ENCODE peak calls at places on chromosomes 2 and 18, in seven cellular contexts. P is bronchial epithelial cell, L is brain microvascular endothelial cell, K is skeletal muscle cell, A is cardiac muscle cell, R is heart left ventricle, S is thoracic aorta. M is an unnamed sample.
A peak's percentile ranks its signal among the peaks of the same experiment; 100 is the strongest.

GRCh38 chr2:143162997-143163396 is 33.8 kb downstream of the ARHGAP15 start:
- DNase-seq in P (peak; percentile 16), L (no peak), K (no peak), A (no peak), R (no peak), S (no peak), M (no peak)

GRCh38 chr2:188870289-188870688 is 103.9 kb upstream of the COL3A1 start:
- DNase-seq in P (peak; percentile 88), L (peak; percentile 69), K (peak; percentile 89), A (peak; percentile 93), R (no peak), S (no peak), M (peak; percentile 87)

GRCh38 chr2:149537098-149537726 is 50.4 kb downstream of the MMADHC start:
- DNase-seq in P (no peak), L (no peak), K (no peak), A (no peak), R (no peak), S (no peak), M (no peak)

GRCh38 chr2:70596739-70597138 is 43.1 kb upstream of the TGFA start:
- DNase-seq in P (peak; percentile 76), L (no peak), K (peak; percentile 19), A (no peak), R (no peak), S (no peak), M (no peak)

GRCh38 chr2:71526975-71527374 is 73.6 kb downstream of the DYSF start:
- DNase-seq in P (no peak), L (no peak), K (no peak), A (no peak), R (no peak), S (no peak), M (no peak)

GRCh38 chr2:191845876-191846786 is 757 bp downstream of the CAVIN2 start:
- DNase-seq in P (no peak), L (no peak), K (no peak), A (no peak), R (peak; percentile 44), S (no peak), M (no peak)

GRCh38 chr2:60450488-60450887 is 103.0 kb downstream of the BCL11A start:
- DNase-seq in P (no peak), L (no peak), K (no peak), A (no peak), R (no peak), S (no peak), M (no peak)

GRCh38 chr2:86507600-86507999 is 55.6 kb downstream of the CHMP3 start:
- DNase-seq in P (no peak), L (no peak), K (no peak), A (no peak), R (no peak), S (no peak), M (no peak)

GRCh38 chr2:160353166-160353565 is 140.4 kb downstream of the RBMS1 start:
- DNase-seq in P (peak; percentile 28), L (no peak), K (no peak), A (no peak), R (no peak), S (no peak), M (no peak)

GRCh38 chr2:38615237-38615636 is 12.5 kb upstream of the HNRNPLL start:
- DNase-seq in P (peak; percentile 70), L (no peak), K (no peak), A (peak; percentile 58), R (no peak), S (no peak), M (no peak)

GRCh38 chr2:120593921-120594686 is 141.6 kb upstream of the GLI2 start:
- DNase-seq in P (no peak), L (no peak), K (no peak), A (no peak), R (no peak), S (no peak), M (no peak)

GRCh38 chr18:70377857-70378701 is 89.2 kb downstream of the SOCS6 start:
- DNase-seq in P (no peak), L (no peak), K (no peak), A (peak; percentile 12), R (no peak), S (no peak), M (no peak)

GRCh38 chr2:86622409-86622877 is 1.2 kb downstream of the RNF103 start:
- DNase-seq in P (peak; percentile 32), L (no peak), K (no peak), A (peak; percentile 22), R (peak; percentile 31), S (no peak), M (no peak)

GRCh38 chr2:32811696-32812095 is 135.1 kb upstream of the LTBP1 start:
- DNase-seq in P (no peak), L (no peak), K (no peak), A (no peak), R (no peak), S (no peak), M (no peak)

GRCh38 chr2:234447963-234448362 is 48.9 kb downstream of the ARL4C start:
- DNase-seq in P (no peak), L (no peak), K (no peak), A (no peak), R (no peak), S (no peak), M (no peak)

GRCh38 chr18:64244571-64244970 is 95.7 kb upstream of the LINC00305 start:
- DNase-seq in P (no peak), L (no peak), K (no peak), A (no peak), R (no peak), S (no peak), M (no peak)

GRCh38 chr2:207229161-207229560 is 63.4 kb upstream of the KLF7 start:
- DNase-seq in P (no peak), L (no peak), K (no peak), A (no peak), R (no peak), S (no peak), M (no peak)

GRCh38 chr2:231068525-231069222 is 12.0 kb downstream of the PSMD1 start:
- DNase-seq in P (peak; percentile 81), L (peak; percentile 78), K (no peak), A (peak; percentile 50), R (no peak), S (no peak), M (no peak)

GRCh38 chr2:202185156-202185555 is 53.2 kb downstream of the SUMO1 start:
- DNase-seq in P (no peak), L (no peak), K (no peak), A (no peak), R (no peak), S (no peak), M (no peak)

GRCh38 chr2:12990523-12990922 is 273.8 kb downstream of the TRIB2 start:
- DNase-seq in P (no peak), L (no peak), K (no peak), A (no peak), R (no peak), S (no peak), M (no peak)

GRCh38 chr18:56574827-56575226 is 63.6 kb downstream of the TXNL1 start:
- DNase-seq in P (no peak), L (no peak), K (no peak), A (peak; percentile 86), R (peak; percentile 72), S (no peak), M (no peak)

GRCh38 chr18:65527879-65528633 is 222.8 kb upstream of the CDH7 start:
- DNase-seq in P (peak; percentile 16), L (no peak), K (no peak), A (no peak), R (no peak), S (no peak), M (no peak)

GRCh38 chr2:98028931-98029717 is 33.4 kb upstream of the TMEM131 start:
- DNase-seq in P (no peak), L (peak; percentile 40), K (no peak), A (no peak), R (no peak), S (no peak), M (no peak)

GRCh38 chr2:235908826-235909225 is 259.4 kb downstream of the GBX2 start:
- DNase-seq in P (no peak), L (no peak), K (no peak), A (no peak), R (no peak), S (no peak), M (no peak)

GRCh38 chr2:54752439-54752838 is 29.0 kb downstream of the EML6 start:
- DNase-seq in P (no peak), L (no peak), K (no peak), A (no peak), R (no peak), S (no peak), M (no peak)

GRCh38 chr2:180980943-180981898 is 816 bp downstream of the UBE2E3 start:
- DNase-seq in P (peak; percentile 47), L (peak; percentile 26), K (no peak), A (peak; percentile 44), R (peak; percentile 40), S (no peak), M (no peak)

GRCh38 chr2:42124051-42124813 is 44.9 kb upstream of the EML4 start:
- DNase-seq in P (peak; percentile 69), L (no peak), K (no peak), A (no peak), R (no peak), S (no peak), M (no peak)
- H3K4me3 ChIP-seq in P (no peak overlapping the region), L (no peak overlapping the region), K (no peak overlapping the region), A (no peak overlapping the region), R (no peak overlapping the region), S (no peak overlapping the region), M (no peak overlapping the region)

GRCh38 chr2:168515502-168515901 is 59.4 kb downstream of the CERS6 start:
- DNase-seq in P (peak; percentile 48), L (peak; percentile 56), K (peak; percentile 78), A (peak; percentile 89), R (no peak), S (no peak), M (peak; percentile 79)
- H3K4me3 ChIP-seq in P (no peak overlapping the region), L (no peak overlapping the region), K (no peak overlapping the region), A (no peak overlapping the region), R (no peak overlapping the region), S (no peak overlapping the region), M (no peak overlapping the region)

GRCh38 chr2:64283641-64284371 is 139.6 kb upstream of the PELI1 start:
- DNase-seq in P (no peak), L (no peak), K (no peak), A (no peak), R (peak; percentile 30), S (no peak), M (no peak)
- H3K4me3 ChIP-seq in P (no peak overlapping the region), L (no peak overlapping the region), K (no peak overlapping the region), A (no peak overlapping the region), R (no peak overlapping the region), S (no peak overlapping the region), M (no peak overlapping the region)

GRCh38 chr2:20346565-20347127 is 4.0 kb downstream of the PUM2 start:
- DNase-seq in P (no peak), L (no peak), K (no peak), A (no peak), R (no peak), S (no peak), M (no peak)

GRCh38 chr2:20348542-20348941 is 2.1 kb downstream of the PUM2 start:
- DNase-seq in P (no peak), L (no peak), K (no peak), A (no peak), R (no peak), S (no peak), M (no peak)

GRCh38 chr2:20339012-20339411 is 11.6 kb downstream of the PUM2 start:
- DNase-seq in P (no peak), L (no peak), K (no peak), A (no peak), R (no peak), S (no peak), M (no peak)

DNA sequence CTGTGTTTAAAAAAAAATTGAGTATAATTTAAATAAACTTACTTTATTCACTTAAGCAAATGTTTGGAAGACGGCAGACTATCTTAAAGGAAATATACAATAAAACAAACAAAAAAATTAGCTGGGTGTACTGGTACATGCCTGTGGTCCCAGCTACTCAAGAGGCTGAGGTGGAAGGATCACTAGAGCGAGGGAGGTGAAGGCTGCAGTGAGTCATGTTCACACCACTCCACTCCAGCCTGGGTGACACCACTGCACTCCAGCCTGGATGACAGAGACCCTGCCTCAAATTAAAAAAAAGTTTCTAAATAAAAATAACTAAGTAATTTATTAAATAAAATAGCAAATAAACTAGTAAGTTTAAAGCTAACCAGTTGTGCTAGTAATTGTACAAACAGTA is 7.5 kb downstream of the PUM2 start:
- DNase-seq in P (peak; percentile 31), L (peak; percentile 24), K (no peak), A (peak; percentile 20), R (no peak), S (no peak), M (no peak)
- H3K4me3 ChIP-seq in P (no peak overlapping the region), L (no peak overlapping the region), K (no peak overlapping the region), A (no peak overlapping the region), R (no peak overlapping the region), S (no peak overlapping the region), M (no peak overlapping the region)

M was measured in AG04449.